ENCODE peak calls at places on chromosomes 6 and 20, in eight cellular contexts. One of them, this sample, is unnamed.

GRCh38 chr6:151917531-151918329 is 110.2 kb downstream of the ESR1 start:
- DNase-seq in spleen: no peak
- DNase-seq in occipital lobe: no peak
- DNase-seq in stromal cell of bone marrow: no peak
- DNase-seq in NCI-H1105 treated with DMSO at 0.1 percent for 48 hours: no peak
- DNase-seq in frontal cortex: no peak
- DNase-seq in IMR-90: no peak
- DNase-seq in fibroblast of gingiva: peak
- DNase-seq in this sample: no peak

GRCh38 chr20:61801857-61802442 is 263.7 kb downstream of the TAF4 start:
- DNase-seq in spleen: peak
- DNase-seq in occipital lobe: no peak
- DNase-seq in stromal cell of bone marrow: no peak
- DNase-seq in NCI-H1105 treated with DMSO at 0.1 percent for 48 hours: no peak
- DNase-seq in frontal cortex: no peak
- DNase-seq in IMR-90: no peak
- DNase-seq in fibroblast of gingiva: no peak
- DNase-seq in this sample: no peak

GRCh38 chr6:45707188-45707587 is 308.5 kb downstream of the CLIC5 start:
- DNase-seq in spleen: no peak
- DNase-seq in occipital lobe: no peak
- DNase-seq in stromal cell of bone marrow: no peak
- DNase-seq in NCI-H1105 treated with DMSO at 0.1 percent for 48 hours: no peak
- DNase-seq in frontal cortex: no peak
- DNase-seq in IMR-90: no peak
- DNase-seq in fibroblast of gingiva: no peak
- DNase-seq in this sample: no peak

GRCh38 chr6:56575736-56576135 is 67.0 kb downstream of the DST start:
- DNase-seq in spleen: no peak
- DNase-seq in occipital lobe: no peak
- DNase-seq in stromal cell of bone marrow: no peak
- DNase-seq in NCI-H1105 treated with DMSO at 0.1 percent for 48 hours: no peak
- DNase-seq in frontal cortex: no peak
- DNase-seq in IMR-90: no peak
- DNase-seq in fibroblast of gingiva: no peak
- DNase-seq in this sample: no peak

GRCh38 chr6:44222486-44222986 is 859 bp upstream of the SLC29A1 start:
- DNase-seq in spleen: no peak
- DNase-seq in occipital lobe: no peak
- DNase-seq in stromal cell of bone marrow: no peak
- DNase-seq in NCI-H1105 treated with DMSO at 0.1 percent for 48 hours: no peak
- DNase-seq in frontal cortex: no peak
- DNase-seq in IMR-90: no peak
- DNase-seq in fibroblast of gingiva: no peak
- DNase-seq in this sample: no peak

GRCh38 chr20:37223053-37223452 is 38.6 kb downstream of the GHRH start:
- DNase-seq in spleen: no peak
- DNase-seq in occipital lobe: no peak
- DNase-seq in stromal cell of bone marrow: peak
- DNase-seq in NCI-H1105 treated with DMSO at 0.1 percent for 48 hours: no peak
- DNase-seq in frontal cortex: no peak
- DNase-seq in IMR-90: peak
- DNase-seq in fibroblast of gingiva: peak
- DNase-seq in this sample: no peak

GRCh38 chr6:31498748-31499147 is 803 bp downstream of the MICB start:
- DNase-seq in spleen: peak
- DNase-seq in occipital lobe: no peak
- DNase-seq in stromal cell of bone marrow: no peak
- DNase-seq in NCI-H1105 treated with DMSO at 0.1 percent for 48 hours: no peak
- DNase-seq in frontal cortex: no peak
- DNase-seq in IMR-90: no peak
- DNase-seq in fibroblast of gingiva: no peak
- DNase-seq in this sample: peak

GRCh38 chr6:131255911-131256310 is 120.6 kb downstream of the AKAP7 start:
- DNase-seq in spleen: no peak
- DNase-seq in occipital lobe: no peak
- DNase-seq in stromal cell of bone marrow: no peak
- DNase-seq in NCI-H1105 treated with DMSO at 0.1 percent for 48 hours: no peak
- DNase-seq in frontal cortex: no peak
- DNase-seq in IMR-90: no peak
- DNase-seq in fibroblast of gingiva: peak
- DNase-seq in this sample: peak

GRCh38 chr6:120826253-120826652 is 508.0 kb downstream of the TBC1D32 start:
- DNase-seq in spleen: no peak
- DNase-seq in occipital lobe: no peak
- DNase-seq in stromal cell of bone marrow: no peak
- DNase-seq in NCI-H1105 treated with DMSO at 0.1 percent for 48 hours: peak
- DNase-seq in frontal cortex: no peak
- DNase-seq in IMR-90: no peak
- DNase-seq in fibroblast of gingiva: no peak
- DNase-seq in this sample: peak

GRCh38 chr20:50153153-50153499 is 397 bp downstream of the PEDS1 start:
- DNase-seq in spleen: no peak
- DNase-seq in occipital lobe: no peak
- DNase-seq in stromal cell of bone marrow: no peak
- DNase-seq in NCI-H1105 treated with DMSO at 0.1 percent for 48 hours: no peak
- DNase-seq in frontal cortex: no peak
- DNase-seq in IMR-90: no peak
- DNase-seq in fibroblast of gingiva: no peak
- DNase-seq in this sample: no peak

GRCh38 chr20:50111120-50111828 is 1.7 kb downstream of the UBE2V1 start:
- DNase-seq in spleen: no peak
- DNase-seq in occipital lobe: no peak
- DNase-seq in stromal cell of bone marrow: peak
- DNase-seq in NCI-H1105 treated with DMSO at 0.1 percent for 48 hours: no peak
- DNase-seq in frontal cortex: no peak
- DNase-seq in IMR-90: peak
- DNase-seq in fibroblast of gingiva: no peak
- DNase-seq in this sample: no peak

GRCh38 chr6:138527376-138528092 is 28.2 kb upstream of the NHSL1 start:
- DNase-seq in spleen: no peak
- DNase-seq in occipital lobe: no peak
- DNase-seq in stromal cell of bone marrow: no peak
- DNase-seq in NCI-H1105 treated with DMSO at 0.1 percent for 48 hours: no peak
- DNase-seq in frontal cortex: no peak
- DNase-seq in IMR-90: no peak
- DNase-seq in fibroblast of gingiva: no peak
- DNase-seq in this sample: no peak

GRCh38 chr6:75691012-75691411 is 58.0 kb upstream of the MYO6 start:
- DNase-seq in spleen: no peak
- DNase-seq in occipital lobe: no peak
- DNase-seq in stromal cell of bone marrow: no peak
- DNase-seq in NCI-H1105 treated with DMSO at 0.1 percent for 48 hours: no peak
- DNase-seq in frontal cortex: no peak
- DNase-seq in IMR-90: peak
- DNase-seq in fibroblast of gingiva: no peak
- DNase-seq in this sample: no peak

GRCh38 chr20:57380081-57380750 is 11.0 kb upstream of the RBM38 start:
- DNase-seq in spleen: peak
- DNase-seq in occipital lobe: no peak
- DNase-seq in stromal cell of bone marrow: no peak
- DNase-seq in NCI-H1105 treated with DMSO at 0.1 percent for 48 hours: no peak
- DNase-seq in frontal cortex: no peak
- DNase-seq in IMR-90: no peak
- DNase-seq in fibroblast of gingiva: no peak
- DNase-seq in this sample: no peak

GRCh38 chr6:7468382-7469081 is 72.9 kb upstream of the DSP start:
- DNase-seq in spleen: no peak
- DNase-seq in occipital lobe: peak
- DNase-seq in stromal cell of bone marrow: no peak
- DNase-seq in NCI-H1105 treated with DMSO at 0.1 percent for 48 hours: peak
- DNase-seq in frontal cortex: peak
- DNase-seq in IMR-90: peak
- DNase-seq in fibroblast of gingiva: no peak
- DNase-seq in this sample: no peak

GRCh38 chr6:41352907-41353306 is 17.5 kb downstream of the NCR2 start:
- DNase-seq in spleen: no peak
- DNase-seq in occipital lobe: no peak
- DNase-seq in stromal cell of bone marrow: no peak
- DNase-seq in NCI-H1105 treated with DMSO at 0.1 percent for 48 hours: no peak
- DNase-seq in frontal cortex: no peak
- DNase-seq in IMR-90: no peak
- DNase-seq in fibroblast of gingiva: no peak
- DNase-seq in this sample: no peak

GRCh38 chr6:123091091-123091895 is 95.3 kb downstream of the CLVS2 start:
- DNase-seq in spleen: no peak
- DNase-seq in occipital lobe: peak
- DNase-seq in stromal cell of bone marrow: no peak
- DNase-seq in NCI-H1105 treated with DMSO at 0.1 percent for 48 hours: no peak
- DNase-seq in frontal cortex: no peak
- DNase-seq in IMR-90: no peak
- DNase-seq in fibroblast of gingiva: peak
- DNase-seq in this sample: no peak

GRCh38 chr6:15464211-15464725 is 198.6 kb downstream of the DTNBP1 start:
- DNase-seq in spleen: no peak
- DNase-seq in occipital lobe: no peak
- DNase-seq in stromal cell of bone marrow: no peak
- DNase-seq in NCI-H1105 treated with DMSO at 0.1 percent for 48 hours: peak
- DNase-seq in frontal cortex: no peak
- DNase-seq in IMR-90: no peak
- DNase-seq in fibroblast of gingiva: no peak
- DNase-seq in this sample: no peak

This sample was measured in HuH-7.